ENCODE peak calls at places on chromosomes 3 and 15, in four cellular contexts. One of them, this sample, is unnamed.

GRCh38 chr3:38726751-38727150 is 77.3 kb upstream of the SCN5A start:
- DNase-seq in kidney tubule cell: no peak
- DNase-seq in putamen: no peak
- DNase-seq in ACHN: no peak
- DNase-seq in this sample: no peak

GRCh38 chr3:147812186-147812911 is 403.2 kb downstream of the ZIC1 start:
- DNase-seq in kidney tubule cell: no peak
- DNase-seq in putamen: no peak
- DNase-seq in ACHN: no peak
- DNase-seq in this sample: no peak

GRCh38 chr3:52204337-52205073 is 6.5 kb downstream of the ALAS1 start:
- DNase-seq in kidney tubule cell: peak; percentile 37
- DNase-seq in putamen: no peak
- DNase-seq in ACHN: no peak
- DNase-seq in this sample: no peak

GRCh38 chr15:84402856-84403608 is 167.5 kb downstream of the GOLGA6L4 start:
- DNase-seq in kidney tubule cell: no peak
- DNase-seq in putamen: no peak
- DNase-seq in ACHN: no peak
- DNase-seq in this sample: no peak

GRCh38 chr3:72288955-72289707 is 504.2 kb upstream of the PROK2 start:
- DNase-seq in kidney tubule cell: peak; percentile 60
- DNase-seq in putamen: peak; percentile 87
- DNase-seq in ACHN: peak; percentile 59
- DNase-seq in this sample: no peak

GRCh38 chr3:196219194-196219969 is 3.0 kb downstream of the SLC51A start:
- DNase-seq in kidney tubule cell: peak; percentile 62
- DNase-seq in putamen: peak; percentile 34
- DNase-seq in ACHN: no peak
- DNase-seq in this sample: peak; percentile 78

GRCh38 chr3:21795863-21796392 is 44.9 kb upstream of the ZNF385D start:
- DNase-seq in kidney tubule cell: no peak
- DNase-seq in putamen: no peak
- DNase-seq in ACHN: no peak
- DNase-seq in this sample: no peak

GRCh38 chr3:123728991-123729390 is 144.1 kb upstream of the HACD2 start:
- DNase-seq in kidney tubule cell: no peak
- DNase-seq in putamen: no peak
- DNase-seq in ACHN: no peak
- DNase-seq in this sample: no peak

GRCh38 chr3:55294557-55294956 is 192.5 kb downstream of the WNT5A start:
- DNase-seq in kidney tubule cell: no peak
- DNase-seq in putamen: no peak
- DNase-seq in ACHN: no peak
- DNase-seq in this sample: no peak

GRCh38 chr15:40112789-40113188 is 4.1 kb upstream of the BMF start:
- DNase-seq in kidney tubule cell: no peak
- DNase-seq in putamen: no peak
- DNase-seq in ACHN: no peak
- DNase-seq in this sample: no peak